ENCODE peak calls at places on chromosomes 16 and 17, in nine cellular contexts. L is tibial artery; Q is kidney epithelial cell; H is activated CD8-positive, alpha-beta T cell treated with anti-CD3 and anti-CD28 coated beads for 36 hours; U is neural progenitor cell; V is HFFc6; X is astrocyte of the spinal cord; G is HFF-Myc; O is AG04450. A is an unnamed sample.

GRCh38 chr17:4479982-4480751 is 18.5 kb upstream of the SPNS2 start:
- DNase-seq in L (no peak), Q (peak), H (no peak), U (peak), V (no peak), X (no peak), G (no peak), O (no peak), A (no peak)

GRCh38 chr17:50117202-50118040 is 12.5 kb downstream of the SAMD14 start:
- DNase-seq in L (no peak), Q (no peak), H (peak), U (peak), V (peak), X (peak), G (no peak), O (no peak), A (no peak)

GRCh38 chr16:87226926-87227650 is 90.1 kb downstream of the C16orf95 start:
- DNase-seq in L (no peak), Q (no peak), H (no peak), U (no peak), V (peak), X (peak), G (peak), O (peak), A (no peak)

GRCh38 chr16:86680661-86681439 is 102.5 kb downstream of the FOXL1 start:
- DNase-seq in L (no peak), Q (no peak), H (no peak), U (no peak), V (no peak), X (peak), G (no peak), O (no peak), A (no peak)

GRCh38 chr17:34542700-34543336 is 36.6 kb upstream of the TMEM132E start:
- DNase-seq in L (no peak), Q (no peak), H (peak), U (peak), V (no peak), X (peak), G (no peak), O (no peak), A (no peak)

GRCh38 chr17:78347453-78347852 is 12.4 kb downstream of the SOCS3 start:
- DNase-seq in L (no peak), Q (no peak), H (no peak), U (no peak), V (no peak), X (no peak), G (no peak), O (no peak), A (no peak)

GRCh38 chr16:57185446-57185944 is 344 bp downstream of the PSME3IP1 start:
- DNase-seq in L (peak), Q (no peak), H (peak), U (peak), V (peak), X (peak), G (no peak), O (no peak), A (no peak)

GRCh38 chr16:2008631-2009301 is 855 bp downstream of the ZNF598 start:
- DNase-seq in L (no peak), Q (no peak), H (peak), U (no peak), V (no peak), X (no peak), G (no peak), O (no peak), A (no peak)

GRCh38 chr16:10688291-10688690 is 6.4 kb downstream of the TEKT5 start:
- DNase-seq in L (no peak), Q (no peak), H (no peak), U (no peak), V (no peak), X (no peak), G (no peak), O (no peak), A (no peak)

GRCh38 chr16:28038401-28038800 is 25.1 kb downstream of the GSG1L start:
- DNase-seq in L (no peak), Q (no peak), H (no peak), U (no peak), V (no peak), X (no peak), G (no peak), O (no peak), A (no peak)

GRCh38 chr17:43938838-43939182 is 3.5 kb downstream of the PPY start:
- DNase-seq in L (no peak), Q (no peak), H (no peak), U (peak), V (no peak), X (no peak), G (no peak), O (no peak), A (no peak)

GRCh38 chr16:65908568-65908967 is 457.9 kb upstream of the CDH5 start:
- DNase-seq in L (no peak), Q (no peak), H (no peak), U (peak), V (no peak), X (no peak), G (no peak), O (no peak), A (no peak)

GRCh38 chr16:4244254-4244812 is 2.5 kb upstream of the SRL start:
- DNase-seq in L (no peak), Q (no peak), H (no peak), U (peak), V (no peak), X (no peak), G (peak), O (no peak), A (no peak)

GRCh38 chr17:50375858-50376538 is 3.0 kb downstream of the EME1 start:
- DNase-seq in L (no peak), Q (no peak), H (no peak), U (no peak), V (no peak), X (no peak), G (no peak), O (no peak), A (no peak)

GRCh38 chr16:25031441-25032307 is 16.5 kb upstream of the ARHGAP17 start:
- DNase-seq in L (peak), Q (peak), H (peak), U (peak), V (peak), X (peak), G (peak), O (peak), A (peak)

GRCh38 chr16:4982056-4982867 is 24.1 kb downstream of the SEC14L5 start:
- DNase-seq in L (no peak), Q (no peak), H (no peak), U (no peak), V (no peak), X (no peak), G (no peak), O (no peak), A (no peak)

GRCh38 chr16:85557976-85558589 is 55.0 kb upstream of the GSE1 start:
- DNase-seq in L (no peak), Q (no peak), H (no peak), U (no peak), V (no peak), X (no peak), G (no peak), O (no peak), A (no peak)

GRCh38 chr16:81165411-81166097 is 69.4 kb upstream of the GCSH start:
- DNase-seq in L (no peak), Q (no peak), H (no peak), U (no peak), V (no peak), X (no peak), G (no peak), O (no peak), A (no peak)

GRCh38 chr16:12113581-12114375 is 137.2 kb downstream of the SNX29 start:
- DNase-seq in L (no peak), Q (no peak), H (no peak), U (no peak), V (peak), X (no peak), G (no peak), O (no peak), A (no peak)

GRCh38 chr17:82314012-82314720 is 3.2 kb downstream of the CD7 start:
- DNase-seq in L (no peak), Q (no peak), H (no peak), U (no peak), V (no peak), X (no peak), G (no peak), O (no peak), A (no peak)

GRCh38 chr16:71929048-71929447 is 33.7 kb downstream of the IST1 start:
- DNase-seq in L (no peak), Q (peak), H (no peak), U (no peak), V (peak), X (peak), G (peak), O (peak), A (peak)

GRCh38 chr17:2174471-2175293 is 119.8 kb downstream of the HIC1 start:
- DNase-seq in L (peak), Q (no peak), H (no peak), U (no peak), V (peak), X (peak), G (no peak), O (peak), A (peak)

GRCh38 chr17:3626831-3627565 is 9.1 kb downstream of the SHPK start:
- DNase-seq in L (no peak), Q (no peak), H (no peak), U (no peak), V (no peak), X (no peak), G (no peak), O (no peak), A (no peak)

GRCh38 chr16:54628796-54629625 is 301.7 kb upstream of the IRX5 start:
- DNase-seq in L (no peak), Q (no peak), H (no peak), U (no peak), V (no peak), X (no peak), G (no peak), O (no peak), A (no peak)

GRCh38 chr17:79420318-79421243 is 190.3 kb downstream of the RBFOX3 start:
- DNase-seq in L (no peak), Q (no peak), H (peak), U (peak), V (no peak), X (no peak), G (no peak), O (no peak), A (no peak)

GRCh38 chr16:55465077-55465896 is 13.7 kb upstream of the MMP2 start:
- DNase-seq in L (peak), Q (peak), H (peak), U (peak), V (peak), X (peak), G (no peak), O (peak), A (no peak)

GRCh38 chr16:77234611-77235010 is 35.4 kb downstream of the SYCE1L start:
- DNase-seq in L (no peak), Q (no peak), H (no peak), U (peak), V (no peak), X (no peak), G (no peak), O (no peak), A (no peak)

GRCh38 chr16:77788196-77789084 is at the start of gene VAT1L:
- DNase-seq in L (peak), Q (no peak), H (peak), U (peak), V (no peak), X (peak), G (no peak), O (no peak), A (no peak)

GRCh38 chr17:8161289-8162231 is 1.2 kb downstream of the VAMP2 start:
- DNase-seq in L (no peak), Q (no peak), H (peak), U (no peak), V (no peak), X (no peak), G (no peak), O (no peak), A (no peak)

GRCh38 chr17:8162997-8163977 is 539 bp upstream of the VAMP2 start:
- DNase-seq in L (no peak), Q (no peak), H (peak), U (peak), V (no peak), X (no peak), G (no peak), O (no peak), A (no peak)

GRCh38 chr17:8160741-8161221 is 2.0 kb downstream of the VAMP2 start:
- DNase-seq in L (no peak), Q (no peak), H (peak), U (no peak), V (no peak), X (no peak), G (no peak), O (no peak), A (no peak)

GRCh38 chr17:8163978-8164814 is 1.4 kb upstream of the VAMP2 start:
- DNase-seq in L (peak), Q (no peak), H (peak), U (no peak), V (peak), X (no peak), G (no peak), O (no peak), A (no peak)

GRCh38 chr17:8162232-8162996 is at the start of gene VAMP2:
- DNase-seq in L (peak), Q (no peak), H (peak), U (peak), V (peak), X (peak), G (no peak), O (no peak), A (no peak)
- TF ChIP-seq CTCF in L (no peak), Q (no peak), H (no peak), U (no peak), V (peak), X (no peak), G (no peak), O (no peak), A (no peak)

GRCh38 chr17:47950448-47950847 is 7.2 kb downstream of the PRR15L start:
- DNase-seq in L (no peak), Q (no peak), H (no peak), U (no peak), V (no peak), X (no peak), G (no peak), O (no peak), A (no peak)

GRCh38 chr17:47949951-47950350 is 7.7 kb downstream of the PRR15L start:
- DNase-seq in L (no peak), Q (no peak), H (no peak), U (no peak), V (no peak), X (no peak), G (no peak), O (no peak), A (no peak)

GRCh38 chr17:47949197-47949759 is 7.9 kb downstream of the PNPO start:
- DNase-seq in L (peak), Q (no peak), H (peak), U (peak), V (peak), X (peak), G (no peak), O (peak), A (peak)

GRCh38 chr17:47946929-47947397 is 5.6 kb downstream of the PNPO start:
- DNase-seq in L (peak), Q (peak), H (peak), U (peak), V (peak), X (peak), G (peak), O (no peak), A (peak)

GRCh38 chr17:47948706-47949196 is 7.4 kb downstream of the PNPO start:
- DNase-seq in L (no peak), Q (no peak), H (no peak), U (no peak), V (peak), X (no peak), G (no peak), O (no peak), A (no peak)
- TF ChIP-seq CTCF in L (no peak), Q (no peak), H (no peak), U (no peak), V (no peak), X (no peak), G (no peak), O (no peak), A (no peak)

GRCh38 chr17:19714542-19715411 is 1.6 kb downstream of the SLC47A2 start:
- DNase-seq in L (no peak), Q (no peak), H (no peak), U (no peak), V (no peak), X (no peak), G (no peak), O (no peak), A (no peak)

GRCh38 chr17:19718041-19718612 is 1.7 kb upstream of the SLC47A2 start:
- DNase-seq in L (no peak), Q (no peak), H (no peak), U (peak), V (no peak), X (no peak), G (no peak), O (no peak), A (no peak)

GRCh38 chr17:19717411-19717908 is 1.1 kb upstream of the SLC47A2 start:
- DNase-seq in L (no peak), Q (no peak), H (no peak), U (no peak), V (no peak), X (no peak), G (no peak), O (no peak), A (no peak)

GRCh38 chr17:19717031-19717360 is 612 bp upstream of the SLC47A2 start:
- DNase-seq in L (no peak), Q (no peak), H (no peak), U (no peak), V (no peak), X (no peak), G (no peak), O (no peak), A (no peak)

GRCh38 chr17:19716108-19717030 is at the start of gene SLC47A2:
- DNase-seq in L (no peak), Q (peak), H (no peak), U (peak), V (no peak), X (no peak), G (no peak), O (no peak), A (no peak)
- TF ChIP-seq CTCF in L (no peak), Q (no peak), H (no peak), U (no peak), V (no peak), X (no peak), G (no peak), O (no peak), A (no peak)

GRCh38 chr17:17029938-17030337 is 12.3 kb upstream of the MPRIP start:
- DNase-seq in L (no peak), Q (no peak), H (no peak), U (peak), V (no peak), X (no peak), G (no peak), O (no peak), A (no peak)
- TF ChIP-seq CTCF in L (no peak), Q (no peak), H (no peak), U (no peak), V (no peak), X (no peak), G (no peak), O (no peak), A (no peak)